ENCODE peak calls at places on chromosomes 16 and 17, in seven cellular contexts. H, G, P, T, C, B and I are unnamed samples.

GRCh38 chr17:75774471-75774987 is 9.5 kb upstream of the GALK1 start:
- DNase-seq in H (no peak), G (no peak), P (no peak), T (no peak), C (no peak), B (no peak), I (no peak)

GRCh38 chr17:77205396-77206124 is 64.8 kb downstream of the SEC14L1 start:
- DNase-seq in H (no peak), G (no peak), P (no peak), T (no peak), C (no peak), B (no peak), I (no peak)

GRCh38 chr17:78759969-78760352 is 22.1 kb downstream of the CYTH1 start:
- DNase-seq in H (no peak), G (no peak), P (no peak), T (no peak), C (no peak), B (no peak), I (no peak)

GRCh38 chr16:13733561-13733960 is 186.4 kb upstream of the ERCC4 start:
- DNase-seq in H (no peak), G (no peak), P (peak; percentile 4), T (no peak), C (no peak), B (no peak), I (no peak)

GRCh38 chr16:3012828-3013420 is at the start of gene CLDN9:
- DNase-seq in H (no peak), G (no peak), P (no peak), T (no peak), C (no peak), B (no peak), I (no peak)

GRCh38 chr16:54936979-54937672 is 6.5 kb downstream of the IRX5 start:
- DNase-seq in H (peak; percentile 48), G (no peak), P (peak; percentile 66), T (peak; percentile 21), C (no peak), B (no peak), I (no peak)

GRCh38 chr16:25633549-25633948 is 58.2 kb upstream of the HS3ST4 start:
- DNase-seq in H (no peak), G (no peak), P (no peak), T (no peak), C (no peak), B (peak; percentile 6), I (no peak)

GRCh38 chr16:86819523-86819887 is 241.2 kb downstream of the FOXL1 start:
- DNase-seq in H (peak; percentile 24), G (no peak), P (no peak), T (no peak), C (no peak), B (no peak), I (no peak)

GRCh38 chr17:50307654-50308053 is 33.4 kb downstream of the TMEM92 start:
- DNase-seq in H (no peak), G (no peak), P (no peak), T (no peak), C (no peak), B (no peak), I (no peak)

GRCh38 chr16:79882292-79882995 is 281.9 kb upstream of the MAF start:
- DNase-seq in H (no peak), G (no peak), P (no peak), T (no peak), C (no peak), B (no peak), I (no peak)

GRCh38 chr16:79887541-79888540 is 287.3 kb upstream of the MAF start:
- DNase-seq in H (no peak), G (peak; percentile 99), P (no peak), T (no peak), C (no peak), B (no peak), I (no peak)

GRCh38 chr16:79883494-79883893 is 283.0 kb upstream of the MAF start:
- DNase-seq in H (no peak), G (peak; percentile 63), P (no peak), T (no peak), C (no peak), B (no peak), I (no peak)

DNA sequence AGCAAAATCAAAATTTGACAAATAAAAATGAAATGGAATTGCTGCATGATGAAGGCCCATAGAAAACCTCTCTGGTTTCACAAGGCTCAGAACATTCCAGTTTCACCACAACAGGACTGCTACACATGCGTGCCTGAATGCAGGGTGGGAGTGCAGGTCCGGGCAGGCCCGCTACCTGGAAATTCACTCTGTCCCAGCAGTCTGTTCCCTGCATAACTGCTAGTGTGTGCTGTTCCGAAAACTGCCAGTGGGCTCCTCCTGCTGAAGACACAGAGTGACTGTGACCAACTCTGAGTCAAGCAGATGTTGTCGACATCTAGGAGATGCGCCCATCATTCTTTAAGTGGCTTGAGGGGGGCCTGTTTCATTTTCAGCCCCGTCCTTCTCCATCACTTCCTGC is 284.8 kb upstream of the MAF start:
- DNase-seq in H (no peak), G (no peak), P (no peak), T (no peak), C (no peak), B (peak; percentile 70), I (no peak)
- TF ChIP-seq CTCF in H (no peak), G (no peak), P (no peak), T (no peak), C (no peak), B (no peak), I (no peak)

GRCh38 chr16:66522816-66523590 is 26.9 kb downstream of the TK2 start:
- DNase-seq in H (no peak), G (no peak), P (no peak), T (no peak), C (no peak), B (no peak), I (no peak)
- TF ChIP-seq CTCF in H (no peak), G (no peak), P (no peak), T (no peak), C (no peak), B (no peak), I (no peak)

GRCh38 chr16:70749006-70749678 is 51.8 kb downstream of the VAC14 start:
- DNase-seq in H (no peak), G (no peak), P (no peak), T (no peak), C (no peak), B (no peak), I (no peak)

GRCh38 chr16:70751593-70751992 is 49.4 kb downstream of the VAC14 start:
- DNase-seq in H (no peak), G (no peak), P (no peak), T (no peak), C (no peak), B (no peak), I (no peak)

GRCh38 chr16:70749681-70750601 is 51.0 kb downstream of the VAC14 start:
- DNase-seq in H (peak; percentile 16), G (no peak), P (no peak), T (no peak), C (no peak), B (no peak), I (no peak)

GRCh38 chr16:70752381-70752780 is 48.6 kb downstream of the VAC14 start:
- DNase-seq in H (no peak), G (no peak), P (no peak), T (no peak), C (no peak), B (no peak), I (no peak)

DNA sequence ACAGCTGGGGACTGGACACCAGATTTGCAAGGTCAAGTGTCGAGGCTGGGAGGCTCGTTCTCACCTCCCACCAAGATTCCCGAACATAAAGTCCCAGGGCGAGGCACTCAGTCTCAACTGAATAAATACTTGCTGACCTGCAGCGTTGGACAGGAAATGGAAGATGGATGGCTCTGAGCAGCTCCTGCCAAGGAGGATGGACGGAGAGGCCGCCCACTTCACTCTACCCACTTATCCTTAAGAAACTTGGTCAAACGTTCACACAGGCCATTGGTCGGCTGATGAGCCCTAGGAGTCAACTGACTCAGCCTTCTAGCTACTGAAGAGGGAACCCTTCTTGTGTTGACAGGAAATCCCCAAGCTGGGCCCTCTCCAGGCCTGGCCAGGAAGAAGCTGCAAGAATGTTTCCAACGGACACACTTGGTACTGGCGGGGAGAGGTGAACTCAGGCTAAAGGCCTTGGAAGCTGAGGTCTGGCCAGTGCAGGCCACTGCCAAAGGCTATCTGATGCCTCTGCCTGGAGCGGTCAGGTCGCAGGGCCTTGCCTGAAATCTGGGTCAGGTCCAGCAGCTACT is 50.0 kb downstream of the VAC14 start:
- DNase-seq in H (peak; percentile 98), G (peak; percentile 32), P (peak; percentile 98), T (no peak), C (no peak), B (no peak), I (peak; percentile 38)
- TF ChIP-seq CTCF in H (no peak), G (no peak), P (peak; percentile 26), T (no peak), C (no peak), B (no peak), I (no peak)

DNA sequence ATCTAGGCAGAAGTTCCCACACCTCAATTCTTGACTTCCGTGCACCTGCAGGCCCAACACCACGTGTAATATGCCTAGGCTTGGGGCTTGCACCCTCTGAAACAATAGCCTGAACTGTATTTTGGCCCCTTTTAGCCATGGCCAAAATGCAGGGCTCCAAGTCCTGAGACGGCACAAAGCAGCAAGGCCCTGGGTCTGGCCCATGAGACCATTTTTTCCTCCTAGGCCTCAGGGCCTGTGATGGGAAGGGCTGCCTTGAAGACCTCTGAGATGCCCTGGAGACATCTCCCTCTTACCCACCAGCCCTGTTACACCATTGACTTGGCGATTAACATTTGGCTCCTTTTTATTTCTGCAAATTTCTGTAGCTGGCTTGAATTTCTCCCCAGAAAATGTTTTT is 238.6 kb downstream of the CDH13 start:
- DNase-seq in H (no peak), G (no peak), P (no peak), T (no peak), C (no peak), B (no peak), I (no peak)
- TF ChIP-seq CTCF in H (no peak), G (no peak), P (no peak), T (no peak), C (no peak), B (no peak), I (no peak)

DNA sequence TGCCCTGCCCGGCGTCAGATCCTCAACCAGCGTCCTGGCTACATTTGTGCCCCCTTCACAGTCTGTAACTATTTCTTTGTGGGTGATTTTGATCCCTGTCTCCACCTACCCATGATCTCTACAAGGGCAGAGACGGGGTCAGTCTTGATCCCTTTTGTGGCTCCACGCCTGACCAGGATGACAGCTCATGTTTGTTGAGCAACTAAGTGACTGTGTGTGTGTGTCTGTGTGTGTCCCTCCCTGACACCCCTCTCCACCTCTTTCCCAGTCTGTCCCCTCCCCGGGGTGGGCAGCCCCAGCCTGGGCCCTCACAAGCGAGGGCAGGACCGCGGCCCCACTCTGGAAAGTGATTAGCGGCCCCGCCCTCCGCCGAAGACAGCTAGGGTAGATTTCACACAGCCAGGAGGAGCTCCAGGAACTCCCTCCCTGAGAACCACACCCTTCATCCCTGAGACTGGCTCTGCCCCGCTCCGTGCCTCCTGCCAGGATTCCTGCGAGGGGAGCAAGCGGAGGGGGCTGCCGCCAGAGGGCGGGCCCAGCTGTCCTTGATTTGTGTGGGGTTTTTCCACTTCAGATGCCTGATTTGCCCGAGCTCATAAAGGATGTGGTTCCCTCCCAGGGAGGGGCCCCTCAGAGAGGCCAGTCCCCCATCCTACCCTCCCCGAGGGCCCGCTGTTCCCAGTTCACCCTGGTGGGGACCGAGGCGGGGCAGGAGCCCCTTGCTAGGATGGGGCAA is 5.3 kb upstream of the HS3ST6 start:
- DNase-seq in H (peak; percentile 43), G (no peak), P (peak; percentile 21), T (no peak), C (no peak), B (peak; percentile 60), I (no peak)
- TF ChIP-seq CTCF in H (peak; percentile 47), G (no peak), P (peak; percentile 31), T (peak; percentile 36), C (no peak), B (peak; percentile 61), I (no peak)